ENCODE peak calls at places on chromosomes 5 and 9, in nine cellular contexts. V is GM12865; L is activated CD8-positive, alpha-beta T cell treated with anti-CD3 and anti-CD28 coated beads for 36 hours; C is left ventricle myocardium inferior; N is CD14-positive monocyte; O is endothelial cell; B is uterus; X is cardiac fibroblast; Z is OCI-LY7. I is an unnamed sample.

GRCh38 chr9:35906923-35907699 is 1.1 kb downstream of the HRCT1 start:
- DNase-seq in V (no peak), L (no peak), C (peak; percentile 69), N (no peak), O (peak; percentile 15), B (peak; percentile 86), X (peak; percentile 92), Z (no peak), I (no peak)

GRCh38 chr9:77177894-77178794 is 810 bp downstream of the VPS13A start:
- DNase-seq in V (peak; percentile 68), L (peak; percentile 62), C (peak; percentile 22), N (no peak), O (peak; percentile 52), B (peak; percentile 32), X (peak; percentile 40), Z (peak; percentile 70), I (peak; percentile 53)

GRCh38 chr9:93612796-93613154 is 36.4 kb downstream of the PHF2 start:
- DNase-seq in V (peak; percentile 46), L (peak; percentile 38), C (no peak), N (no peak), O (no peak), B (no peak), X (peak; percentile 6), Z (peak; percentile 25), I (peak; percentile 35)

GRCh38 chr5:134943547-134943946 is 24.2 kb upstream of the CATSPER3 start:
- DNase-seq in V (no peak), L (no peak), C (no peak), N (no peak), O (no peak), B (no peak), X (no peak), Z (no peak), I (no peak)

GRCh38 chr9:136538599-136539426 is 7.0 kb downstream of the NOTCH1 start:
- DNase-seq in V (peak; percentile 75), L (peak; percentile 83), C (peak; percentile 57), N (no peak), O (no peak), B (no peak), X (peak; percentile 17), Z (peak; percentile 16), I (peak; percentile 82)

GRCh38 chr5:40150896-40151295 is 528.8 kb upstream of the PTGER4 start:
- DNase-seq in V (no peak), L (no peak), C (no peak), N (no peak), O (no peak), B (no peak), X (no peak), Z (no peak), I (no peak)

GRCh38 chr5:6576861-6577501 is 55.9 kb downstream of the NSUN2 start:
- DNase-seq in V (peak; percentile 54), L (peak; percentile 25), C (no peak), N (no peak), O (peak; percentile 33), B (no peak), X (peak; percentile 74), Z (peak; percentile 44), I (peak; percentile 65)

GRCh38 chr5:61450170-61450815 is 118.2 kb downstream of the ZSWIM6 start:
- DNase-seq in V (no peak), L (no peak), C (no peak), N (no peak), O (no peak), B (no peak), X (peak; percentile 86), Z (no peak), I (no peak)

DNA sequence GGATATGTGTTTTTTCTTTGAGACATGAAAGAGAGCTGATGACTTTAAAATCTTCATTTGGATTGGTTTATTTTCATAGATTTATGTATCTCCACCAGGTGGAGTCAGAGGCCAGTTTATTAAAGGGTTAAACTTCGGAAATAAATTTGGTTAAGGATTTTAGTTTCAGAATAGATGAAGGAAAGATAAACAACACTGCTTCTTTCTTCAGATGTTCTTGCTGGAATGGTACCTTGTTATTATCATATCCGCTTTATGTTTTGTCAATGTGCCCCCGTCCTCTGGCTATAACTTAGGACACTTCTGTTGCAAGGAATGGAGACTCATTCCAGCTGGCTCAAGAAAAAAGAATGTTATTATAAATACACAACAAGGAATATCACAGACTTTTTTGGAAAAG is 81.2 kb downstream of the ALDH1A1 start:
- DNase-seq in V (peak; percentile 7), L (no peak), C (no peak), N (no peak), O (no peak), B (no peak), X (peak; percentile 50), Z (no peak), I (no peak)
- TF ChIP-seq CTCF in V (peak; percentile 8), L (no peak), C (peak; percentile 62), N (peak; percentile 25), O (peak; percentile 61), B (no peak), X (peak; percentile 48), Z (peak; percentile 60), I (no peak)

GRCh38 chr5:8478308-8478707 is 609.4 kb downstream of the MTRR start:
- DNase-seq in V (no peak), L (no peak), C (no peak), N (no peak), O (no peak), B (no peak), X (peak; percentile 55), Z (no peak), I (no peak)

GRCh38 chr5:8470489-8470888 is 601.5 kb downstream of the MTRR start:
- DNase-seq in V (no peak), L (no peak), C (no peak), N (no peak), O (no peak), B (no peak), X (no peak), Z (peak; percentile 1), I (no peak)

GRCh38 chr5:8474569-8474930 is 605.6 kb downstream of the MTRR start:
- DNase-seq in V (no peak), L (no peak), C (no peak), N (no peak), O (no peak), B (no peak), X (no peak), Z (no peak), I (no peak)

GRCh38 chr5:8473016-8473415 is 604.1 kb downstream of the MTRR start:
- DNase-seq in V (no peak), L (no peak), C (no peak), N (no peak), O (no peak), B (no peak), X (no peak), Z (no peak), I (no peak)

DNA sequence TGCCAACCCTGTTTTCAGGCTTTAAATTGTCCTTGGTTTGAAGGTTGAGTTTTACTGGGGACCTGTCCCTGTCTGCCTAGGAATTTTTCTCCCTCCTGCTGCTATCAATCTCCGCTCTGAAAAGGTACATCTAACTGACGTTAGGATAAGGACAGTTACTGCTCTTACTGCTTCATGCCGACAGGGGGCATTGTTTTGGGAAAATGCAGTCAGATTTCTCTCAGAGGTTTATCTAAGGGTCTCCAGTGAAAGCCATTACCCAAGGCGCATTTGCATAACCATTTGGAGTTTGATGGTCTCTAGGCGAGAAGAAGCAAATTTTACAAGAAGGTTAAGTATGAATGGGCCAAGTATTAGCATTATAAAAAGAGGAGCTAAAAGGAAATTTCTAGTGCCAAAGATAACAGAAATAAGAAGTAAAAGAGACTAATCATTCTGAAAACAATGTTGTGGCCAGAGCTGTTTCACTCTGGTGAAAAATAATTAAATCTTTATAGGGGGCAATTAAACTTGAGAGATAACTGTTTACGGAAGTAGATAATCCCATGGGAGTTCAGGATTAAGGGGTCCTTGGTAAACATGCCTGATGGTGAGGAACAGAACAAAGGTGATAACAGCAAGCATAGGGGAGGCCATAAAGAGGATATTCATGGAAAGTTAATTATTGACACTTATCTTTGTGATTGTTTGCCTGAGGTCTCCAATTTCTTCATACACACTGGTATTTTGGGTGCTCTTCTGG is 605.0 kb downstream of the MTRR start:
- DNase-seq in V (no peak), L (no peak), C (no peak), N (no peak), O (no peak), B (no peak), X (no peak), Z (no peak), I (no peak)
- TF ChIP-seq CTCF in V (no peak), L (no peak), C (no peak), N (no peak), O (peak; percentile 18), B (no peak), X (peak; percentile 27), Z (no peak), I (no peak)

DNA sequence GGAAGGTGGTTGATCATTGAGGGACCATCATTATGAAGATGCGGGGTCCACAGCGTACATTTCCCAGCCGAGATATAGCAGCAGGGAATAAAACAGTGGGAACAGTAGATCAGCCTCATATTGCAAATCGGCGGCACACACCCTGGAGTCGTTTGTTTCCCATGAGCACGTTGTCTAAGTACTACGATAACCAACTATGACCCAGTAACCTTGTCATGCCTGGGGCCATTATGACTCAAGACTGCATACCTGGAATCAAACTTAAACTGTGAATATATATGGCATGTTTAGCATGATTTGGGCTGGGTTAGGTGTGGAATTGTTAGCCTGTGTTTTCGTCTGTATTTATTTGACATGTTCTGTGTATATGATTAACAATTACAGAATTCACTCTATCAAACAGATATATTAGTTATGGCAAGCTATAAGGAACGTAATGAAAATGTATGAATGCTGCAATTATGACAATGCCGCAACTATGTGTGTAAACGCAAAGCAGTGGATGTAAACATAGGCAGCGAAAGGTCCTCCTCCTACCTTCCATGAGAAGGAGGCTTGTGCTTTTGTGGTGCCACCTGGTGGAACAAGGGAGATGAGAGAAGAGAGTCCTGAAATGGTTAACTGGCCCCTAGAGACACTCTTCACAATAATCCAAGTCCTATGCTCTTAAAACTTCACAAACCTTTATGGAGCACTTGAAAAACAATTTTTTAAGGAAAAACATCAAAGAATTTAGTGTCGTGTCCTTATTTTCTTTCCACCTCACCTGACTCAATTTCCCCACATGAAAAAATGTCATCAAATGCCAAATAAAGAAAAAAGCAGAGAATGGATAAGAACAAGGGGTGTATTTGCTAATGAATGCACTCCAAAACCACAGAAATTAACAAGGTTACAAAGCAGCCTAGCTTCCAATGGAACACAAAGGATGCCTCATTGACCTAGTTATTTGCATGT is 47.1 kb downstream of the SEMA5A start:
- DNase-seq in V (peak; percentile 46), L (no peak), C (no peak), N (no peak), O (peak; percentile 41), B (no peak), X (peak; percentile 45), Z (peak; percentile 1), I (peak; percentile 32)
- TF ChIP-seq CTCF in V (peak; percentile 41), L (no peak), C (peak; percentile 40), N (no peak), O (peak; percentile 43), B (no peak), X (peak; percentile 43), Z (peak; percentile 60), I (no peak)

GRCh38 chr9:37395663-37396062 is 26.8 kb upstream of the GRHPR start:
- DNase-seq in V (no peak), L (no peak), C (no peak), N (no peak), O (no peak), B (no peak), X (no peak), Z (no peak), I (no peak)

GRCh38 chr9:37395229-37395628 is 27.3 kb upstream of the GRHPR start:
- DNase-seq in V (no peak), L (no peak), C (no peak), N (no peak), O (no peak), B (no peak), X (no peak), Z (no peak), I (no peak)

GRCh38 chr9:37392272-37392671 is 30.2 kb upstream of the GRHPR start:
- DNase-seq in V (no peak), L (no peak), C (no peak), N (no peak), O (no peak), B (no peak), X (no peak), Z (no peak), I (no peak)

GRCh38 chr9:37386988-37387387 is 35.5 kb upstream of the GRHPR start:
- DNase-seq in V (no peak), L (no peak), C (no peak), N (no peak), O (no peak), B (no peak), X (no peak), Z (no peak), I (no peak)

GRCh38 chr9:37390759-37391158 is 31.7 kb upstream of the GRHPR start:
- DNase-seq in V (peak; percentile 95), L (peak; percentile 64), C (no peak), N (no peak), O (peak; percentile 43), B (no peak), X (peak; percentile 10), Z (peak; percentile 92), I (peak; percentile 73)
- TF ChIP-seq CTCF in V (peak; percentile 78), L (peak; percentile 57), C (peak; percentile 27), N (peak; percentile 17), O (peak; percentile 23), B (no peak), X (peak; percentile 20), Z (peak; percentile 96), I (peak; percentile 72)

I was measured in GM20000.